ENCODE peak calls at places on chromosomes 6 and 20, in seven cellular contexts. One of them, this sample, is unnamed.

GRCh38 chr6:47701374-47701773 is 3.0 kb downstream of the ADGRF4 start:
- DNase-seq in HCT116: no peak
- DNase-seq in H1: no peak
- DNase-seq in GM12878: peak; percentile 35
- DNase-seq in K562: no peak
- DNase-seq in HepG2: no peak
- DNase-seq in SK-N-SH: no peak
- DNase-seq in this sample: peak; percentile 62

GRCh38 chr20:24835195-24835594 is 113.9 kb upstream of the CST7 start:
- DNase-seq in HCT116: no peak
- DNase-seq in H1: no peak
- DNase-seq in GM12878: no peak
- DNase-seq in K562: no peak
- DNase-seq in HepG2: no peak
- DNase-seq in SK-N-SH: no peak
- DNase-seq in this sample: no peak

GRCh38 chr6:43927525-43928210 is 157.7 kb downstream of the VEGFA start:
- DNase-seq in HCT116: no peak
- DNase-seq in H1: no peak
- DNase-seq in GM12878: no peak
- DNase-seq in K562: no peak
- DNase-seq in HepG2: no peak
- DNase-seq in SK-N-SH: no peak
- DNase-seq in this sample: peak; percentile 16

GRCh38 chr6:167089243-167090142 is 33.4 kb upstream of the CCR6 start:
- DNase-seq in HCT116: no peak
- DNase-seq in H1: no peak
- DNase-seq in GM12878: no peak
- DNase-seq in K562: no peak
- DNase-seq in HepG2: no peak
- DNase-seq in SK-N-SH: no peak
- DNase-seq in this sample: peak; percentile 47

GRCh38 chr20:63234693-63235398 is 859 bp upstream of the BIRC7 start:
- DNase-seq in HCT116: no peak
- DNase-seq in H1: peak; percentile 85
- DNase-seq in GM12878: no peak
- DNase-seq in K562: peak; percentile 50
- DNase-seq in HepG2: peak; percentile 60
- DNase-seq in SK-N-SH: no peak
- DNase-seq in this sample: peak; percentile 86

GRCh38 chr20:44475694-44476560 is at the start of gene TTPAL:
- DNase-seq in HCT116: peak; percentile 73
- DNase-seq in H1: peak; percentile 95
- DNase-seq in GM12878: peak; percentile 68
- DNase-seq in K562: peak; percentile 94
- DNase-seq in HepG2: peak; percentile 89
- DNase-seq in SK-N-SH: peak; percentile 97
- DNase-seq in this sample: peak; percentile 82

GRCh38 chr20:57657537-57658446 is 37.6 kb upstream of the ZBP1 start:
- DNase-seq in HCT116: no peak
- DNase-seq in H1: peak; percentile 39
- DNase-seq in GM12878: no peak
- DNase-seq in K562: no peak
- DNase-seq in HepG2: peak; percentile 47
- DNase-seq in SK-N-SH: peak; percentile 24
- DNase-seq in this sample: no peak

GRCh38 chr20:53786445-53787267 is 193.0 kb upstream of the ZNF217 start:
- DNase-seq in HCT116: peak; percentile 35
- DNase-seq in H1: no peak
- DNase-seq in GM12878: no peak
- DNase-seq in K562: no peak
- DNase-seq in HepG2: peak; percentile 56
- DNase-seq in SK-N-SH: no peak
- DNase-seq in this sample: no peak

GRCh38 chr6:143457563-143458359 is 7.2 kb downstream of the PEX3 start:
- DNase-seq in HCT116: no peak
- DNase-seq in H1: no peak
- DNase-seq in GM12878: no peak
- DNase-seq in K562: no peak
- DNase-seq in HepG2: peak; percentile 35
- DNase-seq in SK-N-SH: no peak
- DNase-seq in this sample: no peak

GRCh38 chr20:61127311-61128044 is 124.6 kb upstream of the CDH4 start:
- DNase-seq in HCT116: no peak
- DNase-seq in H1: no peak
- DNase-seq in GM12878: no peak
- DNase-seq in K562: no peak
- DNase-seq in HepG2: no peak
- DNase-seq in SK-N-SH: no peak
- DNase-seq in this sample: no peak

GRCh38 chr6:55694148-55694547 is 115.2 kb upstream of the HMGCLL1 start:
- DNase-seq in HCT116: no peak
- DNase-seq in H1: peak; percentile 51
- DNase-seq in GM12878: no peak
- DNase-seq in K562: no peak
- DNase-seq in HepG2: no peak
- DNase-seq in SK-N-SH: no peak
- DNase-seq in this sample: no peak

GRCh38 chr20:51651921-51652549 is 109.5 kb upstream of the NFATC2 start:
- DNase-seq in HCT116: no peak
- DNase-seq in H1: no peak
- DNase-seq in GM12878: no peak
- DNase-seq in K562: no peak
- DNase-seq in HepG2: no peak
- DNase-seq in SK-N-SH: no peak
- DNase-seq in this sample: no peak

GRCh38 chr6:37308084-37308817 is 45.5 kb upstream of the RNF8 start:
- DNase-seq in HCT116: no peak
- DNase-seq in H1: no peak
- DNase-seq in GM12878: no peak
- DNase-seq in K562: no peak
- DNase-seq in HepG2: no peak
- DNase-seq in SK-N-SH: no peak
- DNase-seq in this sample: peak; percentile 33

GRCh38 chr6:117233146-117233545 is 32.2 kb upstream of the VGLL2 start:
- DNase-seq in HCT116: no peak
- DNase-seq in H1: no peak
- DNase-seq in GM12878: no peak
- DNase-seq in K562: no peak
- DNase-seq in HepG2: no peak
- DNase-seq in SK-N-SH: no peak
- DNase-seq in this sample: no peak

GRCh38 chr20:37245671-37246237 is 15.9 kb downstream of the GHRH start:
- DNase-seq in HCT116: no peak
- DNase-seq in H1: peak; percentile 63
- DNase-seq in GM12878: no peak
- DNase-seq in K562: no peak
- DNase-seq in HepG2: no peak
- DNase-seq in SK-N-SH: no peak
- DNase-seq in this sample: no peak

GRCh38 chr6:72084992-72085569 is 198.7 kb downstream of the RIMS1 start:
- DNase-seq in HCT116: no peak
- DNase-seq in H1: no peak
- DNase-seq in GM12878: no peak
- DNase-seq in K562: peak; percentile 21
- DNase-seq in HepG2: no peak
- DNase-seq in SK-N-SH: no peak
- DNase-seq in this sample: no peak

GRCh38 chr6:145531032-145531431 is 204.3 kb downstream of the EPM2A start:
- DNase-seq in HCT116: no peak
- DNase-seq in H1: peak; percentile 53
- DNase-seq in GM12878: no peak
- DNase-seq in K562: no peak
- DNase-seq in HepG2: no peak
- DNase-seq in SK-N-SH: no peak
- DNase-seq in this sample: no peak

GRCh38 chr6:157952751-157953479 is 28.7 kb upstream of the SYNJ2 start:
- DNase-seq in HCT116: no peak
- DNase-seq in H1: no peak
- DNase-seq in GM12878: no peak
- DNase-seq in K562: no peak
- DNase-seq in HepG2: peak; percentile 36
- DNase-seq in SK-N-SH: no peak
- DNase-seq in this sample: peak; percentile 71

GRCh38 chr6:39166918-39167301 is 51.9 kb upstream of the SAYSD1 start:
- DNase-seq in HCT116: no peak
- DNase-seq in H1: no peak
- DNase-seq in GM12878: no peak
- DNase-seq in K562: no peak
- DNase-seq in HepG2: no peak
- DNase-seq in SK-N-SH: no peak
- DNase-seq in this sample: no peak

GRCh38 chr6:74518035-74518434 is 687.8 kb downstream of the COL12A1 start:
- DNase-seq in HCT116: no peak
- DNase-seq in H1: no peak
- DNase-seq in GM12878: no peak
- DNase-seq in K562: no peak
- DNase-seq in HepG2: no peak
- DNase-seq in SK-N-SH: no peak
- DNase-seq in this sample: no peak

GRCh38 chr6:45038226-45038625 is 289.9 kb upstream of the RUNX2 start:
- DNase-seq in HCT116: no peak
- DNase-seq in H1: no peak
- DNase-seq in GM12878: no peak
- DNase-seq in K562: no peak
- DNase-seq in HepG2: no peak
- DNase-seq in SK-N-SH: no peak
- DNase-seq in this sample: no peak

GRCh38 chr6:168053957-168054471 is 25.0 kb downstream of the FRMD1 start:
- DNase-seq in HCT116: no peak
- DNase-seq in H1: no peak
- DNase-seq in GM12878: no peak
- DNase-seq in K562: no peak
- DNase-seq in HepG2: no peak
- DNase-seq in SK-N-SH: no peak
- DNase-seq in this sample: no peak

GRCh38 chr6:159267165-159267564 is 98.0 kb downstream of the FNDC1 start:
- DNase-seq in HCT116: no peak
- DNase-seq in H1: peak; percentile 57
- DNase-seq in GM12878: no peak
- DNase-seq in K562: peak; percentile 45
- DNase-seq in HepG2: no peak
- DNase-seq in SK-N-SH: no peak
- DNase-seq in this sample: peak; percentile 61

GRCh38 chr20:36830791-36831691 is 44.9 kb upstream of the TLDC2 start:
- DNase-seq in HCT116: no peak
- DNase-seq in H1: no peak
- DNase-seq in GM12878: no peak
- DNase-seq in K562: no peak
- DNase-seq in HepG2: no peak
- DNase-seq in SK-N-SH: peak; percentile 61
- DNase-seq in this sample: no peak

GRCh38 chr20:42958367-42959112 is 231.2 kb downstream of the PTPRT start:
- DNase-seq in HCT116: no peak
- DNase-seq in H1: no peak
- DNase-seq in GM12878: no peak
- DNase-seq in K562: no peak
- DNase-seq in HepG2: no peak
- DNase-seq in SK-N-SH: no peak
- DNase-seq in this sample: no peak

GRCh38 chr6:69918766-69919165 is 52.4 kb downstream of the COL19A1 start:
- DNase-seq in HCT116: no peak
- DNase-seq in H1: no peak
- DNase-seq in GM12878: no peak
- DNase-seq in K562: no peak
- DNase-seq in HepG2: no peak
- DNase-seq in SK-N-SH: no peak
- DNase-seq in this sample: no peak

GRCh38 chr6:16320533-16321340 is 82.3 kb downstream of the GMPR start:
- DNase-seq in HCT116: no peak
- DNase-seq in H1: no peak
- DNase-seq in GM12878: no peak
- DNase-seq in K562: no peak
- DNase-seq in HepG2: no peak
- DNase-seq in SK-N-SH: no peak
- DNase-seq in this sample: no peak

GRCh38 chr6:105896821-105897095 is 189.4 kb upstream of the PRDM1 start:
- DNase-seq in HCT116: no peak
- DNase-seq in H1: no peak
- DNase-seq in GM12878: no peak
- DNase-seq in K562: no peak
- DNase-seq in HepG2: peak; percentile 33
- DNase-seq in SK-N-SH: no peak
- DNase-seq in this sample: no peak
- TF ChIP-seq JUND in HCT116: no peak
- TF ChIP-seq JUND in H1: no peak
- TF ChIP-seq JUND in GM12878: no peak
- TF ChIP-seq JUND in K562: no peak
- TF ChIP-seq JUND in HepG2: no peak
- TF ChIP-seq JUND in SK-N-SH: no peak
- TF ChIP-seq JUND in this sample: no peak

GRCh38 chr6:53043626-53044025 is 21.6 kb upstream of the FBXO9 start:
- DNase-seq in HCT116: no peak
- DNase-seq in H1: no peak
- DNase-seq in GM12878: no peak
- DNase-seq in K562: no peak
- DNase-seq in HepG2: no peak
- DNase-seq in SK-N-SH: no peak
- DNase-seq in this sample: no peak
- TF ChIP-seq JUND in HCT116: no peak
- TF ChIP-seq JUND in H1: no peak
- TF ChIP-seq JUND in GM12878: no peak
- TF ChIP-seq JUND in K562: no peak
- TF ChIP-seq JUND in HepG2: no peak
- TF ChIP-seq JUND in SK-N-SH: peak; percentile 40
- TF ChIP-seq JUND in this sample: no peak

DNA sequence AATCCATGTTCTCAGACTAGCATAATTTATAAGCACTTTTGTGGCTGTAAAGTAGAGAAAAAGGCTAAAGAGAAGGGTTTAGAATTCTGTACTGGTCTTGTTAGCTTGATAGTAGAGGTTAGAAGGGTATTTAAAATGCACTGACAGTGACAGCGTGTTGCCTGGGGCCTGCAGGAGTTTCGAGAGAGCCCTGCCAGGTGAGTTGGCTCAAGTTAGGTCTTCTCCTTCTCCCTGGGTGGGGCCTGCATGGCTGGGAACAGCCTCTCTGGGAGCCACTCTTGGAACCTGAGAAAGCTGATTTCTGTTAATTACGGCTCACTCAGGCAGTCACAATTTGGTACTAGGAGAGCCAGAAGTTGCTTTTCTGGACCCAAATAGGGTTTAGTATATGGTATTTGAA is 103.7 kb downstream of the ARID1B start:
- DNase-seq in HCT116: no peak
- DNase-seq in H1: no peak
- DNase-seq in GM12878: no peak
- DNase-seq in K562: no peak
- DNase-seq in HepG2: no peak
- DNase-seq in SK-N-SH: no peak
- DNase-seq in this sample: no peak
- TF ChIP-seq JUND in HCT116: no peak
- TF ChIP-seq JUND in H1: no peak
- TF ChIP-seq JUND in GM12878: no peak
- TF ChIP-seq JUND in K562: no peak
- TF ChIP-seq JUND in HepG2: no peak
- TF ChIP-seq JUND in SK-N-SH: no peak
- TF ChIP-seq JUND in this sample: no peak

DNA sequence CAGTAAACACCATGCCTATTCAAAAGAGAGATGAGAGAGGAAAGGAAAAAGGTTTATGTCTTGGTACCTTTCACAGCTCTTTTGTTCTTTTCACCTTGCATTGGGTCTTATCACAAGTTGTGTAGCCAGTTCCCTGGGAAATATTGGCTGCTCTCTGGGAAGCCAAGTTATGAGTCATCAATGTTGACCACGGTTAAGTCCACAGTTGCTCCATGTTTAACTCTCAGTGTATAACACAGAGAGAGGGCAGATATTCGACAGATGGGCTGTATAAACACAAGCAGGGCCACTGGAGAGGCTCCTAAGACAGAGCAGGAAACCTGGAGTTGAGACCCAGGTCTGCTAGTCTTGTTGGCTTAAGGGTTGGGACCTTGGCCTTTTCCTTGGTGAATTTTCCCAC is 718.6 kb downstream of the QKI start:
- DNase-seq in HCT116: peak; percentile 0
- DNase-seq in H1: no peak
- DNase-seq in GM12878: no peak
- DNase-seq in K562: no peak
- DNase-seq in HepG2: no peak
- DNase-seq in SK-N-SH: no peak
- DNase-seq in this sample: no peak
- TF ChIP-seq JUND in HCT116: no peak
- TF ChIP-seq JUND in H1: no peak
- TF ChIP-seq JUND in GM12878: no peak
- TF ChIP-seq JUND in K562: peak; percentile 37
- TF ChIP-seq JUND in HepG2: no peak
- TF ChIP-seq JUND in SK-N-SH: no peak
- TF ChIP-seq JUND in this sample: no peak

This sample was measured in T47D.